ENCODE peak calls at places on chromosomes 5 and 9, in nine cellular contexts. F is IMR-90; Y is heart right ventricle; M is substantia nigra; B is AG04450; P is effector memory CD4-positive, alpha-beta T cell; L is SK-N-SH; I is tibial nerve; N is aorta. C is an unnamed sample.
A peak's percentile ranks its signal among the peaks of the same experiment; 100 is the strongest.

GRCh38 chr5:132812949-132813598 is at the start of gene SOWAHA:
- DNase-seq in F (no peak), Y (no peak), M (peak; percentile 37), B (no peak), P (no peak), L (no peak), I (no peak), N (no peak), C (no peak)

GRCh38 chr9:107925756-107926297 is 436.3 kb upstream of the KLF4 start:
- DNase-seq in F (no peak), Y (no peak), M (no peak), B (no peak), P (no peak), L (no peak), I (no peak), N (no peak), C (no peak)

GRCh38 chr5:61132559-61132958 is 29.7 kb downstream of the SMIM15 start:
- DNase-seq in F (peak; percentile 38), Y (no peak), M (no peak), B (peak; percentile 15), P (no peak), L (no peak), I (no peak), N (no peak), C (no peak)

GRCh38 chr5:68884893-68885292 is 208.9 kb upstream of the SLC30A5 start:
- DNase-seq in F (no peak), Y (no peak), M (no peak), B (no peak), P (no peak), L (peak; percentile 36), I (no peak), N (no peak), C (no peak)

GRCh38 chr5:53479656-53480473 is 564 bp upstream of the FST start:
- DNase-seq in F (peak; percentile 73), Y (peak; percentile 61), M (no peak), B (no peak), P (no peak), L (peak; percentile 55), I (peak; percentile 49), N (peak; percentile 86), C (peak; percentile 39)

GRCh38 chr5:22488427-22488826 is 364.7 kb downstream of the CDH12 start:
- DNase-seq in F (no peak), Y (no peak), M (no peak), B (no peak), P (no peak), L (no peak), I (no peak), N (no peak), C (no peak)

GRCh38 chr9:447230-448025 is 232.8 kb downstream of the DOCK8 start:
- DNase-seq in F (peak; percentile 8), Y (no peak), M (no peak), B (no peak), P (peak; percentile 26), L (no peak), I (no peak), N (no peak), C (peak; percentile 73)

GRCh38 chr5:142280066-142281011 is 44.5 kb downstream of the SPRY4 start:
- DNase-seq in F (peak; percentile 79), Y (peak; percentile 79), M (no peak), B (no peak), P (no peak), L (peak; percentile 47), I (no peak), N (peak; percentile 90), C (no peak)

GRCh38 chr5:177511181-177511580 is 1.6 kb upstream of the DOK3 start:
- DNase-seq in F (no peak), Y (no peak), M (no peak), B (no peak), P (no peak), L (no peak), I (no peak), N (peak; percentile 73), C (no peak)

GRCh38 chr5:177509361-177509951 is at the start of gene DOK3:
- DNase-seq in F (no peak), Y (peak; percentile 50), M (no peak), B (no peak), P (no peak), L (no peak), I (no peak), N (no peak), C (no peak)

GRCh38 chr5:177509991-177510566 is 453 bp upstream of the DOK3 start:
- DNase-seq in F (no peak), Y (no peak), M (no peak), B (no peak), P (no peak), L (no peak), I (no peak), N (no peak), C (no peak)

GRCh38 chr5:177511796-177512675 is 2.4 kb upstream of the DOK3 start:
- DNase-seq in F (no peak), Y (no peak), M (no peak), B (no peak), P (no peak), L (no peak), I (no peak), N (no peak), C (no peak)

GRCh38 chr5:177510567-177511053 is 984 bp upstream of the DOK3 start:
- DNase-seq in F (no peak), Y (no peak), M (no peak), B (no peak), P (no peak), L (no peak), I (no peak), N (no peak), C (no peak)
- H3K27ac ChIP-seq in F (no peak overlapping the region), Y (no peak overlapping the region), M (no peak overlapping the region), B (no peak overlapping the region), P (no peak overlapping the region), L (no peak overlapping the region), I (no peak overlapping the region), N (no peak overlapping the region), C (no peak overlapping the region)

GRCh38 chr5:139077899-139078298 is 120.3 kb downstream of the SIL1 start:
- DNase-seq in F (no peak), Y (no peak), M (no peak), B (no peak), P (no peak), L (no peak), I (no peak), N (no peak), C (no peak)

GRCh38 chr5:139079969-139080368 is 118.2 kb downstream of the SIL1 start:
- DNase-seq in F (no peak), Y (no peak), M (no peak), B (no peak), P (no peak), L (no peak), I (no peak), N (no peak), C (no peak)

GRCh38 chr5:139078345-139078744 is 119.8 kb downstream of the SIL1 start:
- DNase-seq in F (no peak), Y (no peak), M (no peak), B (no peak), P (no peak), L (no peak), I (no peak), N (no peak), C (no peak)

GRCh38 chr5:139076117-139076516 is 122.1 kb downstream of the SIL1 start:
- DNase-seq in F (no peak), Y (no peak), M (no peak), B (no peak), P (no peak), L (no peak), I (no peak), N (no peak), C (no peak)

DNA sequence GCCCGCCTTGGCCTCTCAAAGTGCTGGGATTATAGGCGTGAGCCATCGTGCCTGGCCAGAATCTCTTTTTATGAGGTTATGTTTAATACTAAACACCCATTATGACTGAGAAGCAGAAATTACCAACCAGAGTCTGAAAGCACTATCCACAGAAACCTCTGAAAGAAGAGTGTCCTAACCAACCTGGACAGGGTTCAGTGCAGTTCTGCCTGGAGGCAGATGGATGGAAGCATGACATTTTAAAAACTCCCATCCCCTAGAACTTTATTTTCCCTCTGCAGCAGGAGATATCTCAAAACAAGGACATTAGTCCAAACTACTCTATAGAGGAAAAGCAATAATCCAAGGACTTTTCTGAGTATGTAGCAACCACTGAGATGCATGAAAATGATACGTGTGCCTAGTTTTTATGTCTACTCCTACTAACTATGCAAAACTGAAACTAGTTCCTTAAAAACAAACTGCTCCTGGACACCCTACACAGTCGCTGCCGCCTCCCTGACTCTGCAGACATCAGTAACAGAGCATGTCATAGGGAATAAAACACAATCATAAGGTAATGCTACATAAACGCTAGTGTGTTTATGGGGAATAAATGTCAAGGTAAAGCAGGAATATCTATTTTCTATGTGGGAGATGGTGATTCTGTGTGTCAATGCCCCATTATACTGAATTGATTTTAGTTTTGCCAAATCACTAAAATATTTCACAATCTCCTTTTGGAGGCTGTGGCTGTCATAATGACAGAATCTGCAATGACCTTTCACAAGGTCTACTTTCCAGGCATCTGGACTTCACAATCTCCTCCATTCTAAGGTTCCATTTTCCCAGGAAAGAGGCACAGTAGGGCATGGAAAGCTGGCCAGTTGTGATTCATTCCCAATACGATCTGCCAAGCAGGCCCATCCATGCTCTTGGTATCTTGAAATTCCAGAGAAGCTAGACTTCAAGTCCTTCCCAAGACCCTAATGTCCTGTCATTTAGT is 122.8 kb downstream of the SIL1 start:
- DNase-seq in F (no peak), Y (no peak), M (no peak), B (no peak), P (no peak), L (no peak), I (no peak), N (no peak), C (no peak)
- H3K27ac ChIP-seq in F (no peak overlapping the region), Y (no peak overlapping the region), M (no peak overlapping the region), B (no peak overlapping the region), P (no peak overlapping the region), L (no peak overlapping the region), I (peak overlapping the region; percentile 83), N (no peak overlapping the region), C (no peak overlapping the region)

DNA sequence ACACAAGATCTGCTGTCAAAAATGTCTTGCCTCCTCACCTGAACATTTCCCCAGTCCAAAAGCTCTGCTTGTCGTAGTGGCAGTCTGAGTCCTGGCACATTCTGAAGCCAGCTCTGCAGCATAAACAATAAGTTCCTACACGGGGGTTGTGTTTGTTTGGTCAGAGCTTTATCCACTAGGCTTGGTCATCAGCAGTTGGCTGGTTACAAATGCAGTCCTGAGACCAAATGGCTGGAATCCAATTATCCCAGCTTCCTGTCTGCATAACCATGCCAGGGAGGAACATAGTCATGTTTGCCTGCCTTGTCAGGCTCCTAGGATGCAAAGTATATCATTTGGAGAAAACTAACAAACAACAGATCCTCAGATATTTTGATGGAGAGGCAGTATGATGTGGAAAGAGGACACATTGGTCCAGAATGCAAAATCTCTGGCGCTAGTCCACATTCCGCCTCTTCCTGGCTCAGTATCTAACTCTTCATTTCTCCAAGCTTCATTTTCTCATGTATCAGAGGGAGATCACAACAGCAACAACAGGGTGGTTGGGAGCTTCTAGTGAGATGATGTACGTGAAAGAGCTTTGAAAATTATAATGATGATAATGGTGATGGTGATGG is 85.8 kb downstream of the FBXO38 start:
- DNase-seq in F (peak; percentile 76), Y (no peak), M (peak; percentile 65), B (peak; percentile 13), P (no peak), L (no peak), I (no peak), N (no peak), C (no peak)
- H3K27ac ChIP-seq in F (no peak overlapping the region), Y (peak overlapping the region; percentile 69), M (peak overlapping the region; percentile 59), B (no peak overlapping the region), P (no peak overlapping the region), L (no peak overlapping the region), I (no peak overlapping the region), N (no peak overlapping the region), C (no peak overlapping the region)

GRCh38 chr9:128310461-128310860 is 11.8 kb downstream of the TRUB2 start:
- DNase-seq in F (no peak), Y (peak; percentile 53), M (peak; percentile 17), B (no peak), P (no peak), L (no peak), I (no peak), N (no peak), C (no peak)

GRCh38 chr9:128304971-128305288 is 17.3 kb downstream of the TRUB2 start:
- DNase-seq in F (peak; percentile 56), Y (no peak), M (no peak), B (no peak), P (no peak), L (no peak), I (no peak), N (no peak), C (no peak)

GRCh38 chr9:128314697-128315096 is 7.5 kb downstream of the TRUB2 start:
- DNase-seq in F (no peak), Y (no peak), M (no peak), B (no peak), P (no peak), L (no peak), I (no peak), N (no peak), C (no peak)

GRCh38 chr9:128304151-128304970 is 17.9 kb downstream of the TRUB2 start:
- DNase-seq in F (peak; percentile 27), Y (no peak), M (no peak), B (no peak), P (no peak), L (no peak), I (no peak), N (no peak), C (no peak)

DNA sequence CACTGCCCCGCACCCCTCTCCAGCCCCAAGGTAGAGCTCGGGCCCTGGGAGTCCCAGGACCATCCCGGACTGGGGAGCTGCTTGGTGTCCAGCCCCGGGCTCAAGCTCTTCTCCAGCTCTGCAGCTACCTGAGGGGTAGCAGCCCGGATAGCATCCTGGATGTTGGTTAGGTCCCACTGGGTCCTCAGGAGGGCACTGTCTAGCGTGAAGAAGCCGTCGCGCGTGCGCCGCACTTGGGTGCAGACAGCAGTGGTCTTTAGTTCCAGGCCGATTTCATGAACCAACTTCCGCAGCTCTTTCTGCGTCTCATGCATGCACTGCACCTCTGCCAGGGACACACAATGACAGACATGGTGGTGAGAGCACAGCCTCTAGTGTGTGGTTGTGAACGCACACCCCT is 12.7 kb downstream of the TRUB2 start:
- DNase-seq in F (no peak), Y (no peak), M (no peak), B (no peak), P (no peak), L (no peak), I (no peak), N (no peak), C (no peak)
- H3K27ac ChIP-seq in F (no peak overlapping the region), Y (peak overlapping the region; percentile 82), M (no peak overlapping the region), B (no peak overlapping the region), P (no peak overlapping the region), L (no peak overlapping the region), I (no peak overlapping the region), N (no peak overlapping the region), C (no peak overlapping the region)